ENCODE peak calls at places on chromosomes 1 and 21, in four cellular contexts. One of them, this sample, is unnamed. For H3K79me2, the result is how much of the 10 kb centered on the place peaks cover.

GRCh38 chr1:175482072-175482451 is 261.3 kb downstream of the TNR start:
- DNase-seq in GM23248: no peak
- DNase-seq in OCI-LY7: no peak
- DNase-seq in MM.1S: no peak
- DNase-seq in this sample: no peak

GRCh38 chr1:214261206-214262123 is 19.5 kb upstream of the SMYD2 start:
- DNase-seq in OCI-LY7: peak
- DNase-seq in MM.1S: peak
- DNase-seq in GM23248: peak
- DNase-seq in this sample: peak

GRCh38 chr1:21325231-21325718 is 35.0 kb upstream of the ECE1 start:
- DNase-seq in MM.1S: no peak
- DNase-seq in GM23248: peak
- DNase-seq in OCI-LY7: peak
- DNase-seq in this sample: no peak

GRCh38 chr1:226001852-226002666 is 2.9 kb upstream of the SDE2 start:
- DNase-seq in OCI-LY7: peak
- DNase-seq in GM23248: peak
- DNase-seq in MM.1S: no peak
- DNase-seq in this sample: no peak

GRCh38 chr1:201155354-201155753 is 1.1 kb upstream of the TMEM9 start:
- DNase-seq in OCI-LY7: no peak
- DNase-seq in GM23248: no peak
- DNase-seq in MM.1S: no peak
- DNase-seq in this sample: no peak

GRCh38 chr1:6770727-6771567 is 14.3 kb upstream of the CAMTA1 start:
- DNase-seq in OCI-LY7: peak
- DNase-seq in GM23248: peak
- DNase-seq in MM.1S: no peak
- DNase-seq in this sample: peak

GRCh38 chr1:175865041-175865766 is 121.8 kb upstream of the TNR start:
- DNase-seq in GM23248: no peak
- DNase-seq in OCI-LY7: no peak
- DNase-seq in MM.1S: no peak
- DNase-seq in this sample: peak

GRCh38 chr1:169949139-169949538 is 55.4 kb upstream of the SCYL3 start:
- DNase-seq in MM.1S: no peak
- DNase-seq in OCI-LY7: no peak
- DNase-seq in GM23248: peak
- DNase-seq in this sample: no peak

GRCh38 chr1:228977741-228978140 is 242.5 kb downstream of the RHOU start:
- DNase-seq in OCI-LY7: no peak
- DNase-seq in GM23248: no peak
- DNase-seq in MM.1S: no peak
- DNase-seq in this sample: no peak

GRCh38 chr1:118861216-118861615 is 126.9 kb downstream of the TBX15 start:
- DNase-seq in MM.1S: no peak
- DNase-seq in GM23248: no peak
- DNase-seq in OCI-LY7: no peak
- DNase-seq in this sample: no peak

GRCh38 chr21:37467082-37467481 is 100.5 kb downstream of the DYRK1A start:
- DNase-seq in GM23248: no peak
- DNase-seq in MM.1S: no peak
- DNase-seq in OCI-LY7: no peak
- DNase-seq in this sample: no peak

GRCh38 chr1:40868051-40868723 is 6.0 kb upstream of the CITED4 start:
- DNase-seq in MM.1S: no peak
- DNase-seq in OCI-LY7: no peak
- DNase-seq in GM23248: peak
- DNase-seq in this sample: no peak

GRCh38 chr1:206551985-206552325 is 44.6 kb downstream of the RASSF5 start:
- DNase-seq in OCI-LY7: no peak
- DNase-seq in GM23248: no peak
- DNase-seq in MM.1S: no peak
- DNase-seq in this sample: no peak

GRCh38 chr1:40232444-40232843 is 15.3 kb upstream of the TMCO2 start:
- DNase-seq in OCI-LY7: peak
- DNase-seq in GM23248: no peak
- DNase-seq in MM.1S: peak
- DNase-seq in this sample: no peak

GRCh38 chr1:58358311-58358710 is 188.2 kb downstream of the OMA1 start:
- DNase-seq in MM.1S: no peak
- DNase-seq in GM23248: peak
- DNase-seq in OCI-LY7: no peak
- DNase-seq in this sample: no peak

GRCh38 chr1:229627003-229627402 is 956 bp downstream of the URB2 start:
- DNase-seq in GM23248: no peak
- DNase-seq in MM.1S: no peak
- DNase-seq in OCI-LY7: no peak
- DNase-seq in this sample: no peak

GRCh38 chr1:200072636-200073285 is 45.3 kb downstream of the NR5A2 start:
- DNase-seq in GM23248: peak
- DNase-seq in MM.1S: peak
- DNase-seq in OCI-LY7: peak
- DNase-seq in this sample: no peak

GRCh38 chr1:235124665-235125064 is 4.0 kb downstream of the TOMM20 start:
- DNase-seq in MM.1S: no peak
- DNase-seq in OCI-LY7: no peak
- DNase-seq in GM23248: no peak
- DNase-seq in this sample: no peak
- H3K79me2 ChIP-seq in MM.1S: half or more
- H3K79me2 ChIP-seq in OCI-LY7: half or more
- H3K79me2 ChIP-seq in GM23248: half or more
- H3K79me2 ChIP-seq in this sample: half or more

DNA sequence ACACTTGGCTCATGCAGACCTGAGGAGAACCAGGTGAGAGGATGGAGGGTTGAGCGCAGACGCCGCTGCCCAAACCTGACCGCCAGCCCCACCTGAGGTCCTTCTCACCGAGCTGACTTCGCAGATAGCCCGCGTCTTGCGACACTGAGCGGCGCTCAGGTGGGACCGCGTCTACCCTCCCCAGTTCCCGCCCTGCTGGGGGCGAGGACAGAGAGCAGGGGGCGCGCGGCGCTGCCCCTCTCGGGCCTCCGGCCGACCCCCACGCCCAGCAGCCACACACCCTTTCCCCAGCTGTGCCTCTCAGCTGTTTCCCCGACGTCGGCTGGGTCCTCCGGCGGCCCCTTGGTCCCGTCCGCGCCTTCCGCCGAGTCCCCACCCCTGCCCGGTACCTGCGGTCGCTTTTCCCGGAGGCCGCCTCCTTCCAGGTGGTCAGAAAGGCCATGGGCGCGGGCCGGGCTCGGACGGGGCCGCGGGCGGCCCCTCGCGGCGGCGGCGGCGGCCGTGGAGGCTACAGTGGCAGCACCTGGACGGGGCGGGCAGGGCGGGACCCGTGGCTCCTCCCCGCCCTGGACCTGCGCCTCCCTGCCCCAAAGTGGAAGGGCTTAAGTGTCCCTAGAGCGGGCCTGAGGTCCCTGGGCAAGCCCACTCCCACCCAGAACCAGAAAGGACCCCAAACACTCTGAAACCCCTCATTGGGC is 14.4 kb upstream of the TTC39A start:
- DNase-seq in MM.1S: no peak
- DNase-seq in OCI-LY7: no peak
- DNase-seq in GM23248: peak
- DNase-seq in this sample: peak
- TF ChIP-seq EZH2phosphoT487 in MM.1S: no peak
- TF ChIP-seq EZH2phosphoT487 in OCI-LY7: no peak
- TF ChIP-seq EZH2phosphoT487 in GM23248: no peak
- TF ChIP-seq EZH2phosphoT487 in this sample: peak

GRCh38 chr1:164630626-164631396 is 71.8 kb downstream of the PBX1 start:
- DNase-seq in OCI-LY7: no peak
- DNase-seq in GM23248: peak
- DNase-seq in MM.1S: peak
- DNase-seq in this sample: no peak
- H3K79me2 ChIP-seq in OCI-LY7: under half
- H3K79me2 ChIP-seq in GM23248: half or more
- H3K79me2 ChIP-seq in MM.1S: under half
- H3K79me2 ChIP-seq in this sample: half or more

GRCh38 chr21:25862112-25862511 is 127.3 kb downstream of the GABPA start:
- DNase-seq in OCI-LY7: no peak
- DNase-seq in GM23248: no peak
- DNase-seq in MM.1S: no peak
- DNase-seq in this sample: peak

GRCh38 chr21:25863747-25864146 is 129.0 kb downstream of the GABPA start:
- DNase-seq in GM23248: no peak
- DNase-seq in MM.1S: no peak
- DNase-seq in OCI-LY7: no peak
- DNase-seq in this sample: no peak

GRCh38 chr21:25862596-25862995 is 127.8 kb downstream of the GABPA start:
- DNase-seq in OCI-LY7: peak
- DNase-seq in MM.1S: peak
- DNase-seq in GM23248: peak
- DNase-seq in this sample: peak

GRCh38 chr21:25859264-25859931 is 124.6 kb downstream of the GABPA start:
- DNase-seq in GM23248: no peak
- DNase-seq in MM.1S: no peak
- DNase-seq in OCI-LY7: no peak
- DNase-seq in this sample: no peak

GRCh38 chr21:25863031-25863430 is 128.3 kb downstream of the GABPA start:
- DNase-seq in OCI-LY7: no peak
- DNase-seq in GM23248: no peak
- DNase-seq in MM.1S: no peak
- DNase-seq in this sample: no peak
- TF ChIP-seq EZH2phosphoT487 in OCI-LY7: no peak
- TF ChIP-seq EZH2phosphoT487 in GM23248: no peak
- TF ChIP-seq EZH2phosphoT487 in MM.1S: no peak
- TF ChIP-seq EZH2phosphoT487 in this sample: no peak

GRCh38 chr1:47515390-47515789 is 77.5 kb downstream of the FOXD2 start:
- DNase-seq in MM.1S: no peak
- DNase-seq in OCI-LY7: no peak
- DNase-seq in GM23248: no peak
- DNase-seq in this sample: no peak
- H3K79me2 ChIP-seq in MM.1S: under half
- H3K79me2 ChIP-seq in OCI-LY7: under half
- H3K79me2 ChIP-seq in GM23248: under half
- H3K79me2 ChIP-seq in this sample: under half

GRCh38 chr1:65247419-65248359 is 61.7 kb upstream of the DNAJC6 start:
- DNase-seq in OCI-LY7: no peak
- DNase-seq in GM23248: peak
- DNase-seq in MM.1S: no peak
- DNase-seq in this sample: no peak
- TF ChIP-seq EZH2phosphoT487 in OCI-LY7: no peak
- TF ChIP-seq EZH2phosphoT487 in GM23248: no peak
- TF ChIP-seq EZH2phosphoT487 in MM.1S: no peak
- TF ChIP-seq EZH2phosphoT487 in this sample: no peak

GRCh38 chr1:50915621-50916020 is 44.4 kb downstream of the FAF1 start:
- DNase-seq in OCI-LY7: no peak
- DNase-seq in GM23248: no peak
- DNase-seq in MM.1S: no peak
- DNase-seq in this sample: no peak

GRCh38 chr1:50917796-50918137 is 42.3 kb downstream of the FAF1 start:
- DNase-seq in GM23248: no peak
- DNase-seq in MM.1S: no peak
- DNase-seq in OCI-LY7: peak
- DNase-seq in this sample: no peak

GRCh38 chr1:50913954-50914353 is 46.1 kb downstream of the FAF1 start:
- DNase-seq in GM23248: no peak
- DNase-seq in OCI-LY7: no peak
- DNase-seq in MM.1S: no peak
- DNase-seq in this sample: no peak

GRCh38 chr1:50920409-50920808 is 39.7 kb downstream of the FAF1 start:
- DNase-seq in GM23248: no peak
- DNase-seq in OCI-LY7: no peak
- DNase-seq in MM.1S: no peak
- DNase-seq in this sample: no peak

DNA sequence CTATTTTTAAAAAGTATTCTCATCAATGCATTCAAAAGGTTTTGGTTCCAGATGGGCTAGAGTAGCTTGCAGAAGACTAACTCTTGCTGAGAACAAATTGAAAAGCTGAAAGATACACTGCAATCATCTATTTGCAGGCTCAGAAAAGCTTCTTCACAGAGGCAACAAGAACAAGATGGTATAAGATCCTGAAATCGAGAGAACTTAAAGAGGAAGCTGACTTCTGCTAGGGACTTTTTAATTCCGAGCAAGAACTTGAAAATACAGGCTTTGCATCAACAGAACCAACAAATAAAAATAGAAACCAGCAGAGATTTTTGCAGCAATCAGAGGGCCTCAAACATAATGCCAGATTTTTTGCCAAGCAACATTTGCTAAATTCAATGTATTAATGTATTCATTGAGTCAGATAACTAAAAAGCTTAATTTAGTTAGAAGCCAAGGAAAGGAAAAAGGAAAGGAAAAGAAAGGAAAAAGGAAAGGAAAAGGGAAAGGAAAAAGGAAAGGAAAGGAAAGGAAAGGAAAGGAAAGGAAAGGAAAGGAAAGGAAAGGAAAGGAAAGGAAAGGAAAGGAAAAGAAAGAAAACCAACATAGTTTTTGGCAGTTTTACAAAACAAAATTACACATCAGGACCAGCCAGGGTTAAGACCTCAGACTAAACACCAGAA is 42.8 kb downstream of the FAF1 start:
- DNase-seq in GM23248: no peak
- DNase-seq in MM.1S: no peak
- DNase-seq in OCI-LY7: peak
- DNase-seq in this sample: no peak
- H3K79me2 ChIP-seq in GM23248: half or more
- H3K79me2 ChIP-seq in MM.1S: under half
- H3K79me2 ChIP-seq in OCI-LY7: half or more
- H3K79me2 ChIP-seq in this sample: half or more

DNA sequence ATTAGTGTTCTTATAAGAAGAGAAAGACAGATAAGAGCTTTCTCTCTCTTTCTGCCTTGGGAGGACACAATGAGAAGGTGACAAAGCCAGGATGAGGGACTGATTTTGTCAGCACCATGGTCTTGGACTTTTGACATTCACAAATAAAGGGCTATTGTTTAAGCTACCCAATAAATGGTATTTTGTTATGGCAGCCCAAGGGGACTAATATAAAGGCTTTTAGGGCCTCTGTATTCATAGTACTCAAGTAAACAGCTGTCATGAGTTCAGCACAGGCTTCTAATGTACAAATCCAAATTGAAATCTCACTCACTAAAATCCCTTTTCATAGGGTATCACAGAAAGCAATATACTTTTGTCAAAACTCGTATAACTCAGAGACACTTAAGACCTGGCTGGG is 242.7 kb downstream of the FAF1 start:
- DNase-seq in MM.1S: no peak
- DNase-seq in GM23248: no peak
- DNase-seq in OCI-LY7: no peak
- DNase-seq in this sample: no peak
- TF ChIP-seq EZH2phosphoT487 in MM.1S: no peak
- TF ChIP-seq EZH2phosphoT487 in GM23248: no peak
- TF ChIP-seq EZH2phosphoT487 in OCI-LY7: no peak
- TF ChIP-seq EZH2phosphoT487 in this sample: no peak

GRCh38 chr1:63987014-63987630 is 213.3 kb downstream of the ROR1 start:
- DNase-seq in MM.1S: no peak
- DNase-seq in OCI-LY7: no peak
- DNase-seq in GM23248: peak
- DNase-seq in this sample: no peak
- H3K79me2 ChIP-seq in MM.1S: under half
- H3K79me2 ChIP-seq in OCI-LY7: under half
- H3K79me2 ChIP-seq in GM23248: under half
- H3K79me2 ChIP-seq in this sample: half or more

DNA sequence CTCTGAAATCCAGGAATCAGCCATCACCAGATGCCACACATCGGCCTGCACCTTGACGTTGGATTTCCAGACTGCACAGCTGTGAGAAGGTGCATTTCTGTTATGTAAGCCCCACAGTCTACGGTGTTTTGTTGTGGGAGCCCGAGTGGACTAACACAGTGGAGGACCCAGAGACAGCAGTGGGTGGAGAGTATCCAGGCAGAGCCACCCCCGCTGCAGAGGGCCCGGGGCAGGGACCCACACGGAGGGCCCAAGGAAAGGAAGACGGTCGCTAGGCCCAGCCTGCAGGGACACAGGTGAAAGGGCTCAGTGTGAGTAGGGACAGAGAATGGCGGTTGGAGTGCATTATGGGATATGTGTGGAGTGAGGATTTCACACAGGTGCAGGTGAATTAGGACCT is 288.3 kb upstream of the AJAP1 start:
- DNase-seq in GM23248: no peak
- DNase-seq in OCI-LY7: peak
- DNase-seq in MM.1S: no peak
- DNase-seq in this sample: no peak
- TF ChIP-seq EZH2phosphoT487 in GM23248: no peak
- TF ChIP-seq EZH2phosphoT487 in OCI-LY7: no peak
- TF ChIP-seq EZH2phosphoT487 in MM.1S: no peak
- TF ChIP-seq EZH2phosphoT487 in this sample: no peak

This sample was measured in neural progenitor cell.